ENCODE peak calls at places on chromosomes 12 and 14, in five cellular contexts. T is H1, B is sigmoid colon, S is esophagus muscularis mucosa, G is AG10803. I is an unnamed sample.

GRCh38 chr14:31745741-31746140 is 184.5 kb downstream of the NUBPL start:
- DNase-seq in T (no peak), B (no peak), S (no peak), G (no peak), I (no peak)

GRCh38 chr12:110371408-110372055 is 32.0 kb downstream of the ANAPC7 start:
- DNase-seq in T (no peak), B (no peak), S (no peak), G (no peak), I (peak; percentile 78)

GRCh38 chr14:92680781-92681650 is 67.4 kb downstream of the LGMN start:
- DNase-seq in T (peak; percentile 83), B (peak; percentile 89), S (no peak), G (peak; percentile 71), I (peak; percentile 81)

GRCh38 chr12:115096673-115097349 is 412.8 kb upstream of the TBX3 start:
- DNase-seq in T (no peak), B (no peak), S (no peak), G (peak; percentile 80), I (no peak)

GRCh38 chr12:115013668-115014072 is 329.7 kb upstream of the TBX3 start:
- DNase-seq in T (no peak), B (no peak), S (no peak), G (no peak), I (no peak)

GRCh38 chr14:103384450-103385152 is 614 bp upstream of the MARK3 start:
- DNase-seq in T (no peak), B (no peak), S (no peak), G (no peak), I (no peak)

GRCh38 chr12:57461326-57461903 is 1.8 kb downstream of the GLI1 start:
- DNase-seq in T (peak; percentile 92), B (peak; percentile 91), S (no peak), G (peak; percentile 48), I (peak; percentile 64)

GRCh38 chr14:91311284-91311662 is 66.8 kb upstream of the GPR68 start:
- DNase-seq in T (no peak), B (no peak), S (no peak), G (no peak), I (no peak)

GRCh38 chr12:122951979-122952892 is 14.0 kb downstream of the ABCB9 start:
- DNase-seq in T (peak; percentile 73), B (peak; percentile 80), S (peak; percentile 93), G (peak; percentile 65), I (peak; percentile 87)

GRCh38 chr12:114478891-114479290 is 72.9 kb upstream of the TBX5 start:
- DNase-seq in T (no peak), B (no peak), S (no peak), G (no peak), I (no peak)

GRCh38 chr12:106710143-106710893 is 64.2 kb upstream of the RIC8B start:
- DNase-seq in T (no peak), B (no peak), S (no peak), G (no peak), I (no peak)

GRCh38 chr12:447132-447531 is 12.6 kb upstream of the B4GALNT3 start:
- DNase-seq in T (no peak), B (no peak), S (no peak), G (no peak), I (no peak)

GRCh38 chr14:23183479-23183878 is at the start of gene SLC7A8:
- DNase-seq in T (peak; percentile 78), B (peak; percentile 82), S (no peak), G (no peak), I (no peak)

GRCh38 chr14:84323963-84324362 is 1206.0 kb upstream of the FLRT2 start:
- DNase-seq in T (no peak), B (no peak), S (no peak), G (no peak), I (no peak)

GRCh38 chr14:47988175-47988574 is 312.8 kb upstream of the MDGA2 start:
- DNase-seq in T (no peak), B (no peak), S (no peak), G (no peak), I (no peak)

GRCh38 chr12:6383572-6384498 is at the start of gene LTBR:
- DNase-seq in T (peak; percentile 85), B (peak; percentile 99), S (peak; percentile 98), G (peak; percentile 95), I (peak; percentile 36)
- TF ChIP-seq CTCF in T (peak; percentile 3), B (no peak), S (peak; percentile 25), G (peak; percentile 13), I (no peak)

DNA sequence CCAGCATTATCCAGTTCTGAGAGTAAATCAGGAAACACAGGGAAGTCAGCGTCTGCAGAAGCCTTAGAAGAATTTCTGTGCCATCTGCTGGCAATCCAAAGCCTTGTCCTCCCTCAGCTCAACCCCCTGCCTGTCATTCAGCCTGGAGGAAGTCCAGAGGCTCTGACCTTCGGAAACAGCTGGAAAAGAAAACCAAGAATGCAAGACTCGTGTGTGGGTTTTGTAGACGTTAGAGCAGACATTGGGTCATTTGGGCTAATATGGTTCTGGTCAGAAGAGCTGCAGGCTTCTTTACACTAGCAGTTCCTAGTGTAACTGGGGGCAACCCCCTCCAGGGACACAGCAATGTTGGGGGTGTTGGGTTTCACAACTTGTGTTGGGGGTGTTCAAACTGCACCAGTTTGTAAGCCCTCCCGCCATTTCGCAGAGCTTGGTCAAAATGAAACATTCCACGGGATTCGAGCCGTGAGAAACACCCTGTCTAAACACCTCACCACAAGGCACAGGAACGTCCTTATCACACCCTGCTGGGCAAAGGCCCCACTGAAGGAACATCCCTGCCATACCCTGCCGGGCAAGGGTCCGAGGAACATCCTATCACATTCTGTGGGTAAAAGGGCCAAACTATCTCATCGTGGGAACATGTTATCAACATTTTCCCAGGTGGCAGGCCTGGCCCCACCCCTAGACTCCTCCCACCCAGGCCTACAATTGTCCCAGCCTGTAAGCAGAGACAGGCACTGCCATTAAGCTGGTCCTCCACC is 21.0 kb upstream of the SERPINA4 start:
- DNase-seq in T (no peak), B (no peak), S (no peak), G (peak; percentile 50), I (no peak)
- TF ChIP-seq CTCF in T (no peak), B (no peak), S (no peak), G (peak; percentile 15), I (peak; percentile 16)

DNA sequence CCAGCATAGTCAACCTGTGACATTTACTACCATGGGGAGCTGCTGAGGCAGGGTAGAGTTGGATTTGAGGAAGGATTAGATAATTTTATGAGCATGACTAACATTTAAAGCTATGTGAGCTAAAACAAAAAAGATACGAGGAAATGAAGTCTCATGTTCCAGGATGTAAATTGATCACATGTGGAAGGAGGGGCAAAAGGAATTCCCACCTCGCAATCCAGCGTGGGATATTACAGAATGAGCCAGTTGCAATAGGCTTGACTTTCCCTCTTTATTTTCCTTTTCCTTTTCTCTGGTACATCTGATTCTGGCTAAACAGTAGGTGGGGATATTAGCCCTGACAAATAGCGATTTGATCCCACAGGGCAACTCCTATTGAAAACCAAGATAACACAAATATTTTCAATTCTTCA is 214.9 kb upstream of the HMGA2 start:
- DNase-seq in T (no peak), B (no peak), S (no peak), G (peak; percentile 77), I (no peak)
- TF ChIP-seq CTCF in T (no peak), B (no peak), S (no peak), G (no peak), I (no peak)

DNA sequence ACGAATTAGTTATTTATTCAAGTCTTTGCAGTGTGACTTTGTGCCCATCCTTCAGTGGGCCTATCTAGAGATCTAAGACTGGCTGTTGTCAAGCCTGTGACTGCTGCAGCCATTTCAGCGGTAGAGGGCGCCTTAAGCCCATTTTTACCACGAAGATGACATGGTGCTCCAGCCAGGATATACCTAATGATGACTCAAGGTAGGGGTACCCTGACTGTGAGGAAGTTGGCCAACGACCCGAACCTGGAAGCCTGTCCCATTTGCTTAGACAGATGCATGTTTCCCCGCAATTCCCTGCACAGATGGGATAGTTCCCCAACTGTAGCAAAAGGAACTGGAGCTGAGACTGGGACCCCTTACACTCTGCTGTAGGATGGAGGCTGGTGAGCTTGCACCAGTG is 41.3 kb downstream of the RAB3IP start:
- DNase-seq in T (peak; percentile 79), B (no peak), S (no peak), G (peak; percentile 11), I (peak; percentile 29)
- TF ChIP-seq CTCF in T (peak; percentile 70), B (no peak), S (no peak), G (peak; percentile 44), I (no peak)

GRCh38 chr12:52580496-52580895 is 6.9 kb upstream of the KRT74 start:
- DNase-seq in T (no peak), B (peak; percentile 43), S (no peak), G (no peak), I (no peak)

GRCh38 chr12:52581481-52581880 is 7.8 kb upstream of the KRT74 start:
- DNase-seq in T (no peak), B (peak; percentile 40), S (no peak), G (peak; percentile 34), I (no peak)

GRCh38 chr12:52582489-52582888 is 8.8 kb upstream of the KRT74 start:
- DNase-seq in T (no peak), B (no peak), S (no peak), G (no peak), I (no peak)

GRCh38 chr12:52579468-52580450 is 6.1 kb upstream of the KRT74 start:
- DNase-seq in T (no peak), B (peak; percentile 39), S (no peak), G (no peak), I (no peak)

GRCh38 chr12:52581066-52581465 is 7.4 kb upstream of the KRT74 start:
- DNase-seq in T (no peak), B (peak; percentile 38), S (no peak), G (no peak), I (no peak)
- TF ChIP-seq CTCF in T (no peak), B (no peak), S (no peak), G (no peak), I (no peak)

GRCh38 chr12:96327889-96328288 is 72.3 kb downstream of the CDK17 start:
- DNase-seq in T (no peak), B (no peak), S (no peak), G (no peak), I (no peak)
- TF ChIP-seq CTCF in T (no peak), B (no peak), S (no peak), G (no peak), I (peak; percentile 6)

DNA sequence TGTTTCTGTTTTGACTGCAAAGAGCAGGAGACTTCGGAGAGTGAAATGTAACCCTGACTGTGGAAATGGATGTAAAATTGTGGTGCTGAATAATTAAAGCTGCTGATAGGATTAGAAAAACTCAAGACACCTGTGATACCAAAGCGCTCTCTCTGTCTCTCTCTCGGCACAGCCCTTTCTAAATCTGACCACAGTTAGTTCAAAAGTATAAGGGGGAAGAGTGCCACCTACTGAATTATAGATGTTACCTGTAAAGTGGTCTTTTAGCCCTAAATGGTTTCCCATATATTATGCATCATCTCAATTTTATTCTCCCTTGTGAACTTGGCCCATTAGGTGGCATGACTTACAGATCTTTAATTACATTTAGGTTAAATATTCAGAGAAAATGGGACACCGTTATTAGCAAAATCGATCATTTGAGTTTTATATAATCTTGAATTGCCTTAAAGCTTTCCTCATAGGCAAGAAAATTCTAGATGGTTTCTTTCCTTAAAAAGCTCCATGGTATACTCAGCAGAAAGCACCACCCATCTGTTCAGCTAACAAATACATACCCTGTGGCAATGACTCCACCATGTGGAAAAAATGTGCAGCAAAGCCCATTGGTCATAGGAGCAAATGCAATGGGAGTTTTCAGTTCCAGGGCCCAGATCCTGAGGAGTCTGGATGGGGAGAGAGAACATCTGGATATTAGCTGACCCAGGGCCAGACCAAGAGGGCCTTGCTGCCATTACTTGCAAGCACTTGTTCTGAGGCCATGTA is 18.1 kb downstream of the RFC5 start:
- DNase-seq in T (no peak), B (no peak), S (no peak), G (peak; percentile 80), I (no peak)
- TF ChIP-seq CTCF in T (peak; percentile 46), B (no peak), S (peak; percentile 31), G (peak; percentile 67), I (peak; percentile 18)